ENCODE peak calls at places on chromosomes 12 and 14, in five cellular contexts. B is esophagus muscularis mucosa, A is lower leg skin, R is foreskin fibroblast, L is adrenal gland. V is an unnamed sample.

GRCh38 chr14:51806026-51806590 is 54.3 kb upstream of the GNG2 start:
- DNase-seq in B (peak), A (no peak), R (no peak), L (no peak), V (no peak)

GRCh38 chr12:42129595-42130204 is 15.0 kb downstream of the GXYLT1 start:
- DNase-seq in B (no peak), A (no peak), R (peak), L (peak), V (peak)

GRCh38 chr12:117279606-117280005 is 81.8 kb downstream of the NOS1 start:
- DNase-seq in B (no peak), A (no peak), R (no peak), L (no peak), V (no peak)

GRCh38 chr12:6979453-6979852 is 8.7 kb downstream of the EMG1 start:
- DNase-seq in B (no peak), A (no peak), R (no peak), L (no peak), V (no peak)

GRCh38 chr14:69483765-69484443 is 624 bp upstream of the PLEKHD1 start:
- DNase-seq in B (no peak), A (no peak), R (peak), L (peak), V (peak)

GRCh38 chr12:39329015-39329414 is 113.9 kb downstream of the KIF21A start:
- DNase-seq in B (no peak), A (no peak), R (peak), L (no peak), V (peak)

GRCh38 chr14:104878582-104878981 is 13.5 kb downstream of the CEP170B start:
- DNase-seq in B (no peak), A (no peak), R (no peak), L (no peak), V (no peak)

GRCh38 chr12:54306925-54307731 is 6.3 kb upstream of the NFE2 start:
- DNase-seq in B (no peak), A (peak), R (peak), L (no peak), V (peak)

GRCh38 chr12:49092086-49092815 is 2.4 kb downstream of the DHH start:
- DNase-seq in B (no peak), A (no peak), R (peak), L (peak), V (peak)

GRCh38 chr14:93976477-93977057 is at the start of gene ASB2:
- DNase-seq in B (no peak), A (no peak), R (no peak), L (no peak), V (no peak)

GRCh38 chr12:95304673-95305198 is 87.1 kb downstream of the VEZT start:
- DNase-seq in B (no peak), A (no peak), R (peak), L (no peak), V (peak)
- H3K4me3 ChIP-seq in B (no peak), A (no peak), R (no peak), L (no peak), V (no peak)

GRCh38 chr12:95963104-95963503 is 20.0 kb downstream of the AMDHD1 start:
- DNase-seq in B (no peak), A (no peak), R (peak), L (no peak), V (no peak)
- TF ChIP-seq CTCF in B (no peak), A (no peak), R (no peak), L (peak), V (no peak)

DNA sequence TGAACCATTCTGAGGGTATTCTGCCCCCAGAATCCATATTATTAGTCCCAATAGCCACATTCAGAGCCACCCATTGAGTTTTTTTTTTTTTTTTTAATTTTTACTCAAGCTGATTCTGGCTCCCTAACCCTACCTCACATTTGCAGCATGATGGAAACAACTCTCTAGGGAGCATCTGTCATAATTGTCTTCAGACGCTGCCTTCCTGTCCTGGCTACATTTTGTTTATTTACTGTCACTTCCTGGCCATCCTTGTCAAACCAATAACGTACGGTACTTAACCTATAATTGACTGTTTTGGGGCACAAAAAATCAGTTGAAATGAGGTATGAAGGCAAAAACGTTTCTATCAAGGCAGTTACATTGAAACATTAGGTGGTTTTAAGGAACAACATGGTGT is 2.1 kb downstream of the GLIPR1 start:
- DNase-seq in B (no peak), A (no peak), R (peak), L (no peak), V (peak)
- H3K4me3 ChIP-seq in B (peak), A (no peak), R (peak), L (no peak), V (peak)

GRCh38 chr12:109773384-109774011 is 59.7 kb downstream of the TRPV4 start:
- DNase-seq in B (no peak), A (peak), R (peak), L (peak), V (no peak)

GRCh38 chr12:109772622-109773321 is 59.1 kb downstream of the FAM222A start:
- DNase-seq in B (no peak), A (peak), R (peak), L (peak), V (no peak)

GRCh38 chr12:109776624-109777023 is 56.6 kb downstream of the TRPV4 start:
- DNase-seq in B (no peak), A (no peak), R (no peak), L (no peak), V (no peak)

GRCh38 chr12:109777544-109777943 is 55.7 kb downstream of the TRPV4 start:
- DNase-seq in B (no peak), A (no peak), R (peak), L (no peak), V (peak)

DNA sequence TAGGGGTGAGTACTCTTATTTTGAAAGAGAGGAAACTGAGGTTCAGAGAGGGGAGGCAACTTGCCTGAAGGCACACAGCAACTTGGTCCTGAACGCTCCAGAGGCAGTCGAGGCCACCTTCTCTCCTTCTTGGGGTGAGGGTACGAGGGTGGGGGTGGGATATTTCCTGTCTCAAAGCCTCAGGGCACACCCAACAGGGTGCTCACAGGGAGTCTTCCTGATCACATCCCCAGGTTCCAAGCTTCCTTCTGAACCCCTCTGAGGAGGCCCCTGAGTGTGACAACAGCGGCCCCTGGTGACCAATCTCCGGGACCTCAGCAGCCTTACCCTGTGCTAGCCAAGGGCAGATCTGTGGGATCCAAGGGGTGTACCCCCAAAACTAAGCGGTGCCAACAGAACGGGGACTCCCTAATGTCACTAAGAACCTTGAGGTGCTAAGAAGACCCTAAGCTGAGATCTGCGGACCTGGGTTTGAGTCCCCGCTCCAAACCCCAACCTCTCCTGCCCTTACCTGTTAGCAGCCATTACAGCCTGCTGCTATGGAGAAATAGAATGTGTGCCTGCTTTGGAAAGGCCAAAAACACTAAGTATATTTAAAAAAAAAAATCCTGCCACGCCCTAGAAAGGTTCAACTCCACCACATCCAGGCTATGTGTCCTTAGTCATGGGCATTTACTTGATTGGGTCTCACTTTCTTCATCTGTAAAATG is 57.9 kb downstream of the TRPV4 start:
- DNase-seq in B (no peak), A (peak), R (peak), L (peak), V (peak)
- TF ChIP-seq CTCF in B (peak), A (no peak), R (peak), L (peak), V (peak)

DNA sequence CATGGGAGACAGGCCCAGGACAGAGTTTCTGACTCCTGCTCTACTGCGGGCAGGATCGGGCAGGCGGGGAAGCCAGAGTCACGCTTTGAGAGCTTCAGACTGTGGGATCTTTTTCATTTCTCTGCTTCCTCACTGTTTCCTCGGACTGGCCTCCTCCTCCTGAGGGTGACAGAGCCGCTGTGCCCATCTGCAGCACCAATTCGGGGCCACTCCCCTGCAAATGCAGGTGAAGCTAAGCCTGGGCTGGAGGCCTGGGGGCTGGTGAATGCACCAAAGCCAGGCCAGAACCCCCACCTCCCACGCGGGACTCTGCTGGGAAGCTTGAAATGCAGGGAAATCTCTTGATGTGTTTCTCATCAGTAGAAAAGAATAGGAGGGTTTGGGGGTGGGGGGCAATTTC is 77.5 kb downstream of the FOXN3 start:
- DNase-seq in B (no peak), A (no peak), R (no peak), L (no peak), V (no peak)
- H3K4me3 ChIP-seq in B (no peak), A (no peak), R (no peak), L (no peak), V (peak)

GRCh38 chr12:71900091-71900490 is 38.6 kb upstream of the TPH2 start:
- DNase-seq in B (no peak), A (no peak), R (peak), L (no peak), V (peak)
- TF ChIP-seq CTCF in B (no peak), A (no peak), R (peak), L (no peak), V (peak)